ENCODE peak calls at places on chromosomes 16 and 17, in seven cellular contexts. G, P, N, K, A, E and B are unnamed samples. For H3K27me3, the result is how much of the 10 kb centered on the place peaks cover.

GRCh38 chr17:6427284-6427781 is 7.6 kb downstream of the AIPL1 start:
- DNase-seq in N (no peak), E (no peak), G (no peak), P (peak), A (no peak), K (no peak), B (no peak)

GRCh38 chr17:17628388-17629008 is 37.0 kb upstream of the PEMT start:
- DNase-seq in E (no peak), A (no peak), P (no peak), G (no peak), K (no peak), N (no peak), B (peak)

GRCh38 chr17:46175891-46176290 is 17.3 kb downstream of the KANSL1 start:
- DNase-seq in E (no peak), N (no peak), K (no peak), A (no peak), P (peak), G (no peak), B (no peak)

GRCh38 chr17:47618416-47618815 is 31.3 kb upstream of the KPNB1 start:
- DNase-seq in E (no peak), G (no peak), P (peak), A (no peak), N (no peak), K (no peak), B (no peak)

GRCh38 chr17:2075336-2076056 is 20.6 kb downstream of the HIC1 start:
- DNase-seq in N (peak), A (no peak), G (peak), K (peak), P (peak), E (no peak), B (peak)

GRCh38 chr16:69351309-69352027 is at the start of gene TMED6:
- DNase-seq in G (no peak), P (no peak), K (no peak), A (peak), E (no peak), N (no peak), B (peak)

GRCh38 chr17:29090746-29091395 is 47.9 kb downstream of the PIPOX start:
- DNase-seq in P (no peak), E (no peak), G (no peak), N (no peak), K (no peak), A (no peak), B (no peak)

GRCh38 chr16:20042848-20043247 is 30.8 kb downstream of the GPR139 start:
- DNase-seq in P (no peak), A (no peak), E (peak), K (no peak), N (no peak), G (no peak), B (no peak)

GRCh38 chr17:79981661-79982101 is 54.0 kb downstream of the TBC1D16 start:
- DNase-seq in N (no peak), A (peak), E (no peak), P (no peak), K (peak), G (peak), B (peak)

DNA sequence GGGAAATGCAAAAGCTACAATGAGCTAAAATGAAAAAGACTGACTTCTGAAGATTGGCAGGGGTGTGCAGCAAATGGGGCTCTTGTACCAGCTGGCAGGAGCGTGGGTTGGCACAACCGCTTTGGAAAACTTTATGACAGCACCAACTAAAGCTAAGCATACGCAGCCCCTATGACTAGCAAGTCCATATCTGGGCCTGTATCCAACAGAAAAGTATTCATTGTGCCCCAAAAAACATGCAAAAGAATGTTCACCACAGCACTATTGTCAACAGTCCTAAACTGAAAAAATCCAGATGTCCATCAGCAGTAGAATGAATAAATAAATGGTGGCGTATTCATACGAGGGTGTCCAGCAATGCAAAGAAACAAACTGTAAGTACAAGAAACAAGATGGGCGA is 22.6 kb upstream of the ITGA3 start:
- DNase-seq in G (no peak), K (peak), P (peak), A (no peak), E (no peak), N (no peak), B (no peak)
- H3K27me3 ChIP-seq in G (under half), K (under half), P (under half), A (under half), E (under half), N (under half), B (under half)

GRCh38 chr16:82509636-82510035 is 117.1 kb upstream of the CDH13 start:
- DNase-seq in K (no peak), N (no peak), A (no peak), G (no peak), E (no peak), P (no peak), B (no peak)
- TF ChIP-seq CTCF in K (no peak), N (no peak), A (no peak), G (no peak), E (no peak), P (no peak), B (no peak)

DNA sequence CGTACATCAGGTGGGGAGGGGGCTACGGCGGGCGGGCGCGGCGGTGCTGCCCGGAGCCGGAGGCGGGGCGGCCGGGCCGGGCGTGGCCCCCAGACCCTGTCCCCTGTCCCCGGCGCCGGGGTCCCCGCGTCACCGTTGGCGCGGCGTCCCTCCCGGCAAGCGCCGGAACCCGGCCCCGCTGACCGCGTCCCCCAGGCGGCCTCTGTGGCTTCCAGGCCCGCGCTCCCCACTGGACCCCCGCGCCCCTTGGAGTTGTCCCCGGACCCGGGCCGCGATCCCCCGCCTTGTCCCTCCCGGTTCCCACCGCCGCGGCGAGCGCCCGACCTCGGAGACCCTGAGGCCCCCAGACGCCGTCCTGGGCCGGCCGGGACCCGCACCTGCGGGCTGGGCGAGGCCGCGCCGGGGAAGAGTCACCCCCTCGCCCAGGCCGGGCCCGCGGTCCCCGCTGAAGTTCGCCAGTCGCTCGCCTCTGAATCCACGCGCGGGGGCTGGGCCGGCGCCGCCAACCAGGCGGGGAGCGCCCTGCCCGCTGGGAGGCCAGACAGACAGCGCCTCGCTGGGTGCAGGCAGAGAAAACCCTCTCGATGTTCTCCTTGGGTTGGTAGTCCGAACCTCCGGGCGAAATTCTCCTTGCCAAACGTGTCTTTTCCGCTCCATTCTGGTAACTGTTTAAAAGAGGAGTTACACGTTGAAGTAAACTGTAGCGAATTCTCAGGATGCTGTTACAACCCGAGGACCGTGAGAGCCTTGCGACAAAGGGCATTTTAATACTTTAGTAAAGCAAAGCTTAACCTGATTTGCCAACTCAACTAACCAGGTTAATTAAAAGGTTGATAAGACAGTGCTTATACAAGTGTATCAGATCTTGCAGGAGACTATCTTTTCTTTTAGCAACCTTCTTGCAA is 761 bp downstream of the GAN start:
- DNase-seq in K (peak), A (peak), P (peak), G (peak), E (peak), N (peak), B (peak)
- TF ChIP-seq POLR2A in K (no peak), A (peak), P (no peak), G (no peak), E (no peak), N (no peak), B (no peak)

GRCh38 chr16:71971571-71971970 is 28.6 kb downstream of the PKD1L3 start:
- DNase-seq in G (no peak), A (no peak), N (no peak), K (no peak), E (no peak), P (no peak), B (no peak)

GRCh38 chr16:71965223-71965622 is 35.0 kb downstream of the PKD1L3 start:
- DNase-seq in G (no peak), K (no peak), N (no peak), P (no peak), A (no peak), E (no peak), B (no peak)

GRCh38 chr16:71972356-71972755 is 27.8 kb downstream of the PKD1L3 start:
- DNase-seq in N (no peak), E (no peak), P (no peak), K (no peak), A (no peak), G (no peak), B (no peak)

GRCh38 chr16:71966932-71967331 is 33.3 kb downstream of the PKD1L3 start:
- DNase-seq in K (no peak), A (no peak), P (no peak), N (no peak), E (no peak), G (no peak), B (no peak)

GRCh38 chr16:71969353-71969752 is 30.8 kb downstream of the PKD1L3 start:
- DNase-seq in A (no peak), G (no peak), P (no peak), K (no peak), E (no peak), N (no peak), B (no peak)
- H3K27me3 ChIP-seq in A (under half), G (under half), P (under half), K (under half), E (under half), N (under half), B (under half)

GRCh38 chr17:38967290-38967738 is at the start of gene FBXO47:
- DNase-seq in K (peak), E (peak), P (peak), G (peak), N (peak), A (peak), B (peak)
- TF ChIP-seq CTCF in K (peak), E (no peak), P (no peak), G (peak), N (no peak), A (peak), B (no peak)

GRCh38 chr16:10885246-10885645 is 8.2 kb downstream of the CIITA start:
- DNase-seq in K (no peak), N (no peak), P (no peak), G (no peak), A (no peak), E (no peak), B (no peak)
- TF ChIP-seq POLR2A in K (no peak), N (no peak), P (no peak), G (no peak), A (no peak), E (no peak), B (no peak)